ENCODE peak calls at places on chromosome 13, in eight cellular contexts. C is HCT116, D is H1, P is A549, H is K562, I is endothelial cell of umbilical vein, F is GM12878, Q is HepG2. O is an unnamed sample.

GRCh38 chr13:93361703-93362102 is 135.1 kb downstream of the GPC6 start:
- DNase-seq in C (no peak), D (no peak), P (no peak), H (peak; percentile 23), I (no peak), F (no peak), Q (peak; percentile 73), O (no peak)

GRCh38 chr13:95256086-95256485 is 45.2 kb downstream of the ABCC4 start:
- DNase-seq in C (peak; percentile 93), D (no peak), P (peak; percentile 39), H (no peak), I (peak; percentile 85), F (no peak), Q (peak; percentile 23), O (no peak)

GRCh38 chr13:48633695-48634094 is 20.0 kb upstream of the CYSLTR2 start:
- DNase-seq in C (no peak), D (no peak), P (no peak), H (no peak), I (no peak), F (no peak), Q (no peak), O (no peak)

GRCh38 chr13:33910267-33910666 is 92.3 kb downstream of the RFC3 start:
- DNase-seq in C (no peak), D (no peak), P (no peak), H (no peak), I (no peak), F (no peak), Q (no peak), O (no peak)

GRCh38 chr13:99361197-99361596 is 54.0 kb upstream of the GPR183 start:
- DNase-seq in C (no peak), D (no peak), P (no peak), H (no peak), I (peak; percentile 11), F (no peak), Q (no peak), O (no peak)

GRCh38 chr13:103002279-103002678 is 63.9 kb downstream of the SLC10A2 start:
- DNase-seq in C (no peak), D (no peak), P (no peak), H (no peak), I (no peak), F (no peak), Q (peak; percentile 21), O (no peak)

GRCh38 chr13:62663767-62664166 is 1248.1 kb upstream of the PCDH20 start:
- DNase-seq in C (no peak), D (no peak), P (no peak), H (no peak), I (no peak), F (no peak), Q (no peak), O (no peak)

GRCh38 chr13:71459708-71460107 is 407.3 kb downstream of the DACH1 start:
- DNase-seq in C (no peak), D (no peak), P (no peak), H (no peak), I (no peak), F (no peak), Q (no peak), O (no peak)

GRCh38 chr13:76570485-76570884 is 315.7 kb downstream of the KCTD12 start:
- DNase-seq in C (no peak), D (no peak), P (no peak), H (no peak), I (peak; percentile 9), F (no peak), Q (no peak), O (no peak)

GRCh38 chr13:30832845-30833332 is 73.2 kb upstream of the MEDAG start:
- DNase-seq in C (peak; percentile 95), D (peak; percentile 9), P (peak; percentile 38), H (peak; percentile 15), I (peak; percentile 75), F (no peak), Q (peak; percentile 97), O (peak; percentile 44)

GRCh38 chr13:43286769-43287168 is 263.4 kb downstream of the DNAJC15 start:
- DNase-seq in C (no peak), D (no peak), P (no peak), H (no peak), I (no peak), F (no peak), Q (no peak), O (no peak)

GRCh38 chr13:110471833-110472162 is 89.7 kb downstream of the RAB20 start:
- DNase-seq in C (no peak), D (no peak), P (no peak), H (peak; percentile 62), I (no peak), F (peak; percentile 87), Q (no peak), O (peak; percentile 86)

GRCh38 chr13:75365724-75366173 is 116.2 kb downstream of the TBC1D4 start:
- DNase-seq in C (peak; percentile 80), D (no peak), P (peak; percentile 1), H (no peak), I (peak; percentile 84), F (peak; percentile 78), Q (no peak), O (peak; percentile 19)

GRCh38 chr13:19864018-19864338 is 529 bp upstream of the ZMYM5 start:
- DNase-seq in C (no peak), D (no peak), P (no peak), H (peak; percentile 65), I (peak; percentile 85), F (no peak), Q (no peak), O (peak; percentile 94)

GRCh38 chr13:49602005-49602404 is 16.6 kb upstream of the RCBTB1 start:
- DNase-seq in C (no peak), D (no peak), P (no peak), H (no peak), I (no peak), F (no peak), Q (no peak), O (no peak)

GRCh38 chr13:59012731-59013130 is 1151.0 kb downstream of the DIAPH3 start:
- DNase-seq in C (no peak), D (no peak), P (no peak), H (no peak), I (no peak), F (no peak), Q (no peak), O (no peak)

GRCh38 chr13:46478641-46479040 is 74.3 kb upstream of the LRCH1 start:
- DNase-seq in C (no peak), D (no peak), P (no peak), H (no peak), I (no peak), F (no peak), Q (no peak), O (no peak)

GRCh38 chr13:31747271-31747670 is 7.9 kb downstream of the RXFP2 start:
- DNase-seq in C (no peak), D (no peak), P (no peak), H (no peak), I (no peak), F (no peak), Q (no peak), O (no peak)

GRCh38 chr13:32622827-32623226 is 36.6 kb downstream of the PDS5B start:
- DNase-seq in C (no peak), D (no peak), P (no peak), H (no peak), I (no peak), F (no peak), Q (no peak), O (peak; percentile 15)

GRCh38 chr13:38262211-38262610 is 87.4 kb upstream of the UFM1 start:
- DNase-seq in C (no peak), D (no peak), P (no peak), H (no peak), I (no peak), F (no peak), Q (no peak), O (no peak)

GRCh38 chr13:30866692-30867669 is 39.1 kb upstream of the MEDAG start:
- DNase-seq in C (no peak), D (no peak), P (no peak), H (no peak), I (peak; percentile 22), F (no peak), Q (no peak), O (no peak)

GRCh38 chr13:48580886-48581285 is 48.0 kb upstream of the RCBTB2 start:
- DNase-seq in C (no peak), D (no peak), P (no peak), H (no peak), I (no peak), F (no peak), Q (no peak), O (no peak)

DNA sequence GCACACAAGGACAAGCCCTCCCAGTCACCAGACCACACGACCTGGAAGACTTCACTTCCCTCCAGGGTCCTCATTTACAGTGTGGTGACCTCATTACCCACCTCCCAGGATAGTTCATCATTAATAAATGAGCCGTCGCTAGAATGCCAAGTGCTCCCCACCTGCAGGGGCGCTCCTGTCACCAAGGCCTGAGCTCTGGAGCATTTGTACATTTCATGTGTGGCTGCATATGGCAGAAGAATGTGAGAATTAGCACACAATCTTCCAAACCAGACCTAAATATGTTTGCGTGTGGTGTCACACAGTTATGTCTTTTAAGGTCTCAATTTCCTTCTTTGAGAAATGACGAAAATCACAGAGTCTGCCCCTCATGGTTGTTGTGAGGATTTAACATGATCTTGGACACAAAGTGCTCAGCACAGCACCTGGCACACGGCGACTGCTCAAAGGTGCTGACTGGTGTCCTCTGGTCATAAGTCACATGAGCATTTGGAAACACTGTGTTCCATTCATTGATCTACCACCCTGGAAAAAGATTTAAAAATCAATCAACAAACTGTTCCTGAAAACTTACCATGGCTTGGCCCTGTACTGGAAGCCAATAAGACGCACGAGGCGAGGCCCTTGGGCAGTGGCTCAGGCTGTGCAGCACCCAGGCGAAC is 150.6 kb upstream of the SPACA7 start:
- DNase-seq in C (no peak), D (no peak), P (no peak), H (no peak), I (no peak), F (no peak), Q (no peak), O (no peak)
- TF ChIP-seq CTCF in C (peak; percentile 42), D (peak; percentile 22), P (no peak), H (no peak), I (no peak), F (no peak), Q (no peak), O (no peak)

GRCh38 chr13:27379694-27380596 is 44.5 kb upstream of the GTF3A start:
- DNase-seq in C (peak; percentile 58), D (peak; percentile 78), P (peak; percentile 35), H (peak; percentile 57), I (peak; percentile 34), F (no peak), Q (peak; percentile 60), O (peak; percentile 82)
- TF ChIP-seq MAX in C (no peak), D (no peak), P (no peak), H (no peak), I (no peak), F (no peak), Q (no peak), O (peak; percentile 29)

GRCh38 chr13:45333973-45334922 is 6.7 kb downstream of the TPT1 start:
- DNase-seq in C (no peak), D (no peak), P (no peak), H (no peak), I (peak; percentile 45), F (no peak), Q (no peak), O (peak; percentile 88)
- TF ChIP-seq POLR2A in C (peak; percentile 33), D (peak; percentile 30), P (no peak), H (peak; percentile 72), I (peak; percentile 9), F (no peak), Q (no peak), O (no peak)

DNA sequence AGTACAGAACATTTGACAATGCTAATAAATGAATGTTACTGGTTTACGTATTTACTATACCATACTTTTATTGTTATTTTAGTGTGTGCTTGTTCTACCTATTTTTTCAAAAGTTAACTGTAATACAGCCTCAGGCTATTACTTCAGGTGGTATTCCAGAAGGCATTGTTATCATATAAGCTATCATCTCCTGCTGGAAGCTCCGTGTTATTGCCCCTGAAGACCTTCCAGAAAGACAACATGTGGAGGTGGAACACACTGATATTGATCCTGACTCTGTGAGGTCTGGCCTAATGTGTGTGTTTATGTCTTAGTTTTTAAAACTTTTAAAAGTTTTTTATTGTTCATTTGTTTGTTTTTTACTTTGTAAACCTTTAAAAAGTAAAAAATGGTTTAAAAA is 509.8 kb upstream of the SPRY2 start:
- DNase-seq in C (no peak), D (no peak), P (no peak), H (no peak), I (no peak), F (no peak), Q (no peak), O (no peak)
- TF ChIP-seq CTCF in C (peak; percentile 18), D (no peak), P (no peak), H (no peak), I (no peak), F (no peak), Q (no peak), O (no peak)